ENCODE peak calls at places on chromosomes 6 and 20, in seven cellular contexts. T, M, L, E, P, A and V are unnamed samples.

GRCh38 chr6:17365961-17366360 is 27.4 kb upstream of the CAP2 start:
- DNase-seq in T (no peak), M (no peak), L (no peak), E (no peak), P (no peak), A (no peak), V (no peak)

GRCh38 chr20:6668546-6668945 is 98.9 kb upstream of the BMP2 start:
- DNase-seq in T (no peak), M (no peak), L (no peak), E (no peak), P (no peak), A (no peak), V (no peak)

GRCh38 chr20:45918182-45918737 is 6.3 kb upstream of the PLTP start:
- DNase-seq in T (no peak), M (no peak), L (no peak), E (no peak), P (no peak), A (no peak), V (no peak)

GRCh38 chr20:22825076-22825475 is 210.0 kb upstream of the SSTR4 start:
- DNase-seq in T (no peak), M (no peak), L (no peak), E (no peak), P (peak; percentile 14), A (no peak), V (no peak)

GRCh38 chr20:49186535-49187329 is 1.4 kb downstream of the STAU1 start:
- DNase-seq in T (no peak), M (peak; percentile 68), L (peak; percentile 44), E (peak; percentile 18), P (peak; percentile 39), A (no peak), V (peak; percentile 52)

GRCh38 chr6:2855061-2855519 is 13.4 kb upstream of the SERPINB1 start:
- DNase-seq in T (no peak), M (no peak), L (no peak), E (no peak), P (no peak), A (no peak), V (no peak)

GRCh38 chr6:7108196-7108963 is 619 bp downstream of the RREB1 start:
- DNase-seq in T (no peak), M (peak; percentile 70), L (peak; percentile 66), E (peak; percentile 42), P (peak; percentile 48), A (no peak), V (no peak)

GRCh38 chr20:20241966-20242365 is 125.9 kb upstream of the INSM1 start:
- DNase-seq in T (no peak), M (no peak), L (no peak), E (no peak), P (no peak), A (no peak), V (no peak)

GRCh38 chr6:166618251-166618650 is 8.8 kb downstream of the RPS6KA2 start:
- DNase-seq in T (no peak), M (no peak), L (no peak), E (no peak), P (no peak), A (no peak), V (no peak)

GRCh38 chr6:73521351-73522254 is 771 bp upstream of the EEF1A1 start:
- DNase-seq in T (no peak), M (peak; percentile 78), L (peak; percentile 86), E (peak; percentile 69), P (peak; percentile 74), A (peak; percentile 90), V (peak; percentile 43)

GRCh38 chr20:22688485-22688884 is 104.1 kb upstream of the FOXA2 start:
- DNase-seq in T (no peak), M (no peak), L (no peak), E (no peak), P (no peak), A (no peak), V (no peak)

GRCh38 chr20:37342231-37343177 is 3.4 kb upstream of the SRC start:
- DNase-seq in T (no peak), M (no peak), L (no peak), E (no peak), P (no peak), A (no peak), V (no peak)

GRCh38 chr6:14176429-14176828 is 58.9 kb downstream of the CD83 start:
- DNase-seq in T (no peak), M (no peak), L (no peak), E (no peak), P (no peak), A (no peak), V (no peak)

GRCh38 chr6:75691012-75691411 is 58.0 kb upstream of the MYO6 start:
- DNase-seq in T (no peak), M (no peak), L (no peak), E (no peak), P (peak; percentile 8), A (no peak), V (no peak)

GRCh38 chr6:75689576-75689975 is 59.5 kb upstream of the MYO6 start:
- DNase-seq in T (no peak), M (no peak), L (no peak), E (no peak), P (no peak), A (no peak), V (no peak)

GRCh38 chr6:75694406-75694805 is 54.6 kb upstream of the MYO6 start:
- DNase-seq in T (no peak), M (no peak), L (no peak), E (no peak), P (no peak), A (no peak), V (no peak)

DNA sequence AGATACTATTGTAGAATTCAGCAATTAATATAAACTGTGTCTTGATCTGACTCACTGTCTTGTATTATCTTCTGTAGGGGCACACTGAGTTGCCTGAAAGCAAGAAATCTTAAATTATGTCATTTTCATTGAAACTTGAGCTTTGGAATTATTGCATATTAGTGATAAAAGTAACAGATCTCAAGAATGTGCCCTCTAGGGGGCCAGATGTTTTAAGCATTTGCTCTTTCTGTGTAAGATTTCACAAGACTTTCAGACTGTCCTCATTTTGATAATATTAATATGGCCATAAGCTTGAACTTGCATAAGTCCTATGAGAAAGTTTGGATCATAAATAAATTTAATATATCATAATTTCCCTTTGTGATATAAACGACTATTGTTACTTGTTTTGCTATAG is 55.5 kb upstream of the MYO6 start:
- DNase-seq in T (no peak), M (no peak), L (no peak), E (no peak), P (no peak), A (no peak), V (no peak)
- TF ChIP-seq CTCF in T (no peak), M (peak; percentile 29), L (no peak), E (peak; percentile 63), P (peak; percentile 8), A (no peak), V (no peak)

GRCh38 chr6:131950767-131951575 is at the start of gene CCN2:
- DNase-seq in T (peak; percentile 13), M (peak; percentile 71), L (peak; percentile 83), E (peak; percentile 99), P (peak; percentile 98), A (no peak), V (peak; percentile 56)

GRCh38 chr6:131948692-131949614 is 2.2 kb downstream of the CCN2 start:
- DNase-seq in T (no peak), M (no peak), L (peak; percentile 31), E (peak; percentile 87), P (peak; percentile 62), A (no peak), V (no peak)

GRCh38 chr6:131949615-131949908 is 1.6 kb downstream of the CCN2 start:
- DNase-seq in T (no peak), M (no peak), L (peak; percentile 15), E (peak; percentile 96), P (peak; percentile 82), A (no peak), V (no peak)

GRCh38 chr6:131951576-131952230 is 531 bp upstream of the CCN2 start:
- DNase-seq in T (no peak), M (no peak), L (no peak), E (no peak), P (no peak), A (no peak), V (no peak)

GRCh38 chr6:131949909-131950766 is 1.0 kb downstream of the CCN2 start:
- DNase-seq in T (peak; percentile 14), M (peak; percentile 47), L (peak; percentile 77), E (peak; percentile 96), P (peak; percentile 88), A (no peak), V (no peak)
- TF ChIP-seq CTCF in T (peak; percentile 46), M (peak; percentile 39), L (peak; percentile 57), E (peak; percentile 76), P (peak; percentile 54), A (no peak), V (no peak)

DNA sequence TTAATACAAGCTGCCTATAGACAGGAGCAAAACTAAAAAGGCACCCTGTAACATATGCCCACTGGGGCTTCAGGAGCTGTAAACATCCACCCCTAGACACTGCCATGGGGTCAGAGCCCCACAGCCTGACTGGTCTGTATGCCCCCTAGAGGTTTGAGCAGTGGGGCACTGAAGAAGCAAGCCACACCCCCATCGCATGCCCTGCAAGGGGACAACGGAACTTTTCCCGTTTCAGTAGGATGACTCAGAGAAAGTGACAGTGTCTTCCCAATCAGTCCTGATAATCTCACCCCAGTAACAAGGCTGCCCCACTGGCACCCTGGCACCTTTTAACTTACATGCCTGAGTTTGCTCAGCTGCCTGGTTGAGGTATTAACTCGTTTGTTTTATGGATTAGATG is 35.9 kb downstream of the BEND3 start:
- DNase-seq in T (no peak), M (peak; percentile 21), L (no peak), E (no peak), P (no peak), A (peak; percentile 6), V (no peak)
- TF ChIP-seq CTCF in T (no peak), M (no peak), L (no peak), E (no peak), P (no peak), A (no peak), V (no peak)

GRCh38 chr6:169490830-169491229 is 211.0 kb downstream of the WDR27 start:
- DNase-seq in T (no peak), M (no peak), L (no peak), E (peak; percentile 6), P (peak; percentile 34), A (no peak), V (no peak)

GRCh38 chr6:169491482-169491881 is 210.3 kb downstream of the WDR27 start:
- DNase-seq in T (no peak), M (no peak), L (no peak), E (no peak), P (no peak), A (no peak), V (no peak)

GRCh38 chr6:169490409-169490708 is 211.5 kb downstream of the WDR27 start:
- DNase-seq in T (no peak), M (no peak), L (no peak), E (no peak), P (no peak), A (no peak), V (no peak)

GRCh38 chr6:169489642-169490408 is 212.0 kb downstream of the WDR27 start:
- DNase-seq in T (no peak), M (no peak), L (no peak), E (no peak), P (peak; percentile 36), A (no peak), V (no peak)

DNA sequence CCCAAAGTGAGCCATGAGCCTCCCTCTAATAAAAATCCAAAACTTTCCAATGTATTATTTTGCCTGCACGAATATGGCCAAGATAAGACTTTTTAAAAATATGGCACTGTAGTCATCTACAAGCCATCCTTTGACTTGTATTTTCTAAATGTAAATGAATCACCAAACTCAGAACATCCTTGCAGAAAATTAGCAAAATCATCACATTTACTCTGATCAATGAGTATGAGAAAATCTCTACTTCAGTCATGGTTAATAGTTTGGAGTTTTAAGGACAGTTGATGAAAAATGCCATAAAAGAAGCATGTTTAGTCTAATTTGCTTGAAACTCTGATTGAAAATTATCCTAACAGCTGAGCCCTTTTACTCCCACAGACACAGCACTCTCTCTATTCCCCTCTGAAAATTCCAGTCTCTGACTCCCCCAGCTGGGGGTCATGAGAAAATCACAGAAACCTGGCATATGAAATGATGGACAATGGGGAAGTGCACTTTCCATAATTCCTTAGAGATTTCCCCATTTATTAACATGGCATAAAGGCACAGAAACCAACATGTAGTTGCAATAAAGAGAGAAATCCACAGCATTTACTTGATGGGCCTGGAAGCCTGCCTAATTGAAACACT is 214.1 kb downstream of the WDR27 start:
- DNase-seq in T (no peak), M (no peak), L (no peak), E (no peak), P (no peak), A (no peak), V (no peak)
- TF ChIP-seq CTCF in T (peak; percentile 5), M (no peak), L (peak; percentile 35), E (peak; percentile 32), P (peak; percentile 6), A (no peak), V (no peak)